ENCODE peak calls at places on chromosomes 4 and X, in nine cellular contexts. O, Z, G, L, Q, C, P, U and J are unnamed samples.

GRCh38 chrX:2243913-2244460 is 256.8 kb downstream of the DHRSX start:
- DNase-seq in Q (no peak), Z (no peak), G (no peak), U (no peak), P (peak), C (no peak), O (no peak), L (no peak), J (no peak)

GRCh38 chr4:23614284-23614892 is 275.5 kb downstream of the PPARGC1A start:
- DNase-seq in Z (peak), C (no peak), Q (peak), L (no peak), G (no peak), U (no peak), P (peak), O (no peak), J (peak)

GRCh38 chr4:104447346-104447745 is 47.3 kb downstream of the CXXC4 start:
- DNase-seq in G (no peak), O (no peak), U (no peak), L (no peak), Z (no peak), P (peak), C (no peak), Q (no peak), J (no peak)

GRCh38 chr4:73442275-73442674 is 6.3 kb downstream of the AFP start:
- DNase-seq in P (peak), L (no peak), G (no peak), U (no peak), C (no peak), O (no peak), Z (no peak), Q (no peak), J (no peak)

GRCh38 chrX:136080766-136081165 is 66.6 kb upstream of the FHL1 start:
- DNase-seq in Q (no peak), L (no peak), P (no peak), U (no peak), O (no peak), C (no peak), G (no peak), Z (no peak), J (no peak)

GRCh38 chr4:30840571-30840970 is 120.4 kb downstream of the PCDH7 start:
- DNase-seq in P (peak), Q (no peak), U (no peak), C (no peak), O (no peak), L (no peak), Z (no peak), G (no peak), J (no peak)

GRCh38 chr4:76897522-76898384 is at the start of gene SOWAHB:
- DNase-seq in Q (peak), C (peak), P (no peak), L (peak), G (peak), O (peak), U (peak), Z (no peak), J (peak)

GRCh38 chrX:154458116-154458953 is at the start of gene PLXNA3:
- DNase-seq in Q (peak), G (peak), L (peak), P (peak), C (peak), Z (peak), U (no peak), O (no peak), J (peak)

GRCh38 chr4:20444599-20445337 is 193.1 kb downstream of the SLIT2 start:
- DNase-seq in C (no peak), Q (peak), P (no peak), O (no peak), Z (no peak), G (no peak), L (no peak), U (no peak), J (no peak)

GRCh38 chr4:122584517-122584916 is 36.3 kb downstream of the IL21 start:
- DNase-seq in G (no peak), Q (no peak), U (no peak), P (peak), Z (no peak), C (no peak), O (no peak), L (no peak), J (peak)

GRCh38 chr4:95513022-95513421 is 35.8 kb downstream of the UNC5C start:
- DNase-seq in L (no peak), Q (peak), U (no peak), P (no peak), O (no peak), C (no peak), G (no peak), Z (no peak), J (no peak)

GRCh38 chrX:15914486-15914885 is 59.9 kb upstream of the AP1S2 start:
- DNase-seq in O (no peak), P (no peak), Z (no peak), U (no peak), L (no peak), C (no peak), G (no peak), Q (no peak), J (no peak)

GRCh38 chr4:10239982-10240654 is 123.5 kb upstream of the WDR1 start:
- DNase-seq in O (peak), U (peak), C (no peak), P (no peak), Q (no peak), Z (no peak), L (no peak), G (no peak), J (no peak)

GRCh38 chr4:2924286-2924685 is 38.9 kb downstream of the NOP14 start:
- DNase-seq in O (no peak), L (peak), C (no peak), G (peak), U (no peak), P (no peak), Q (no peak), Z (no peak), J (no peak)

GRCh38 chrX:106894392-106894909 is 8.7 kb downstream of the RIPPLY1 start:
- DNase-seq in Q (peak), L (peak), G (peak), U (peak), C (peak), O (peak), Z (peak), P (peak), J (peak)

GRCh38 chr4:81492596-81492995 is 20.9 kb upstream of the RASGEF1B start:
- DNase-seq in Z (no peak), L (no peak), G (no peak), P (no peak), O (no peak), C (no peak), Q (no peak), U (no peak), J (no peak)
- H3K27ac ChIP-seq in Z (no peak), L (peak), G (no peak), P (no peak), O (peak), C (no peak), Q (no peak), U (no peak), J (no peak)

GRCh38 chr4:5461477-5461876 is 246.9 kb downstream of the EVC2 start:
- DNase-seq in Z (no peak), C (no peak), O (no peak), L (no peak), U (no peak), P (no peak), Q (no peak), G (no peak), J (no peak)

GRCh38 chr4:5462254-5462835 is 246.0 kb downstream of the EVC2 start:
- DNase-seq in L (no peak), Z (no peak), U (no peak), C (no peak), O (no peak), G (no peak), P (no peak), Q (no peak), J (no peak)

GRCh38 chr4:5458676-5459075 is 249.7 kb downstream of the EVC2 start:
- DNase-seq in P (no peak), O (no peak), L (no peak), G (no peak), Z (no peak), Q (no peak), U (no peak), C (no peak), J (no peak)

GRCh38 chr4:5459236-5459635 is 249.1 kb downstream of the EVC2 start:
- DNase-seq in P (no peak), Q (no peak), O (no peak), L (no peak), G (no peak), U (no peak), Z (no peak), C (no peak), J (no peak)

DNA sequence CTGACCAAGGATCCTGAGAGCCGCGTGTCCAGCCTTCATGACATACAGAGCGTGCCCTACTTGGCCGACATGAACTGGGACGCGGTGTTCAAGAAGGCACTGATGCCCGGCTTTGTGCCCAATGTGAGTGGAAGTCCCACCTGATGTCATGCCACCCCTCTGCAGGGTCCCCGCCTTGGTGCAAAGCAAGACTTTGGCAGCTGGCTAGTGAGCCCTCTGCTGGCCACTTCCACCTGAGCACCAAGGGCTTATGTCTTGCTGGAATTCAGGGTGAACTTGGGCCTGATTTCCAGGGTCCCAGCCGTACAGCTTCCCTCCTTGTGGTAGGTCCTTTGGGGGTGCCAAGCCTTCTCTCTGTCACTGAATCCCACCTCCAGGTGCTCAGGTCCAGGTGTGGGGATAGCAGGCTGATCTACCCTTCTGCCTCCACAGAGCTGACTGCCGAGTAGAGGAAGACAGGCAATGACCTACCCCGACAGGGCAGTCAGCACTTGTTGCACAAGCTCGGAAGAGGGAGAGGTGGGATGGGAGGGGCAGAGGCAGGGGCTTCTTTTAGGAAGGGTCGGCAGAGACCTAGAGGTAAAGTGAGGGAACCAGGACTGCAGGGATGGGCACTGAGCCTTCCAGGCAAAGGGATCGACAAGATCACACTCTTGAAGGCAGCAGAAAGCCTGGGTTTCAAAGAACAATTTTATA is 248.1 kb downstream of the EVC2 start:
- DNase-seq in O (no peak), Z (peak), Q (peak), P (peak), U (no peak), L (no peak), C (no peak), G (no peak), J (peak)
- TF ChIP-seq CTCF in O (peak), Z (peak), Q (peak), P (peak), U (no peak), L (peak), C (peak), G (peak), J (peak)

GRCh38 chr4:38400946-38401345 is 263.1 kb upstream of the KLF3 start:
- DNase-seq in C (no peak), O (no peak), P (peak), G (no peak), Q (no peak), Z (no peak), U (no peak), L (no peak), J (no peak)

GRCh38 chr4:38392223-38392855 is 271.7 kb upstream of the KLF3 start:
- DNase-seq in G (no peak), P (no peak), Q (no peak), U (no peak), L (no peak), Z (no peak), C (no peak), O (no peak), J (no peak)

GRCh38 chr4:38396091-38396490 is 267.9 kb upstream of the KLF3 start:
- DNase-seq in Q (no peak), Z (no peak), P (no peak), O (no peak), G (no peak), C (no peak), L (no peak), U (no peak), J (no peak)

DNA sequence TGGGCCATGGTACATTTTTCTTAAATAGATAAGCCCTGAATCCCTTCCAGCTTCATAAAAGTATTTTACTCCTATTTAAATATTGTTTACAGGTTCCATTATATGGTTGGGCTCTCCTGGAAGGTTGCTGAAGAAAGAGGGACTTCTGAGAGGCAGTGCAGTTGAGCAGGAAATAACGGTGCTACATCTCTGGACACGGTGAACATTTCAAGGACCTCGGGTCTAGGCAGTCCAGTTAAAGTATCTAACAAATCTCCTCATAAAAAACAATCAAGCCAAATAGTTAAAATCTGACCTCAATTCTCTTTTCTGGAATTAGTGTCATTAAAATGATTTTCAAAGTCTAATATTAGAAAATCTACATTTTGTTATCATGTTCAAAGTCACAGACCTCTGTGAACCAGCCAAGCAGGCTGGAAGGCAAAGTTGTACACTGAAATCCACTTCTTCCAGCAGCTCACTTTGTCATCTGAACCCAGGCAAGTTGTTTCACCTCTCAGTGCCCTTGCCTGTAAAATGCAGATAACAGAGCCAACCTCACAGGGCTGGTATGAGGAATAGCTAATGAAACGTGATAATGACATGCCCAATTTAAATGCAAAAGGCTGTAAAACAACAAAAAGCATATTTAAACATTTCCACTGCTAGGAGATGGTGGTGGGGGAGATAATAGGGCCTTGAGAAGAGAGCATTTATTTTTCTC is 267.0 kb upstream of the KLF3 start:
- DNase-seq in U (no peak), P (no peak), O (no peak), G (no peak), L (no peak), C (no peak), Z (no peak), Q (no peak), J (peak)
- H3K4me3 ChIP-seq in U (no peak), P (no peak), O (no peak), G (no peak), L (no peak), C (no peak), Z (no peak), Q (no peak), J (no peak)

DNA sequence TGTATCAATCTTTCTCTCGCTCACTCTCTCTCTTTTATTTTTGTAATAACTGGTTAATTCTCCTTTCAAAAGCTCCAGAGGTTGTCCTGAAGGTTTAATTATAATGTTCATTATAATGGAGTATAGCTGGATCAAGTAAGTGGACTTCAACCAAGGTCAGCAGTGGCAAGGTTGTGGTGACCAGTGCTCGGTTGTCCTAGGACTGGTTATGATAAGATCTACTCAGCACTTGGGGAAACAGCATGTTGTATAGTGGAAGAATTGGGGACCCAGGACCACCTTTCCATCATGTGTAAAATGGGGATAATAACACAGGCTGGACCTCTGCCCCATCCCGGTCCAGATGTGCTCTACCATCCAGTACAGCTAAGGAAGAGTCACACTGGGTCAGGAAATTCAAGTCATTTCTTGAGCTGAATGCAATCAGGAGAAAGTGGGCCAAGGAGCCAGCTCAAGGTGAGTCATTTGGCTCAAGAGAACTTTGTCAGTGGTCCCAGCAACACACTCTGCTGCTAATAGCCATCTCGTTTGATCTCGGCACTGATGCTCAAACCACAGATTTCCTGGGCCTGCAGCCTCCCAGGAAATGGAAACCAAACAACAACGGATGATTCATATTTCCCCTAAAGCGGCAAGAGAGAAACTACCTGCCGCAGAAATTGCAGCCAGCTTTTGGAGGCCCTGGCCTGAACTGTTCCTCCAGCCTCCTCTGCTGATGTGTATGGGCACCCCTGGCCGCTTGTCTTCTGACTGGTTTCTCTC is 123.6 kb upstream of the RBPJ start:
- DNase-seq in Q (no peak), P (peak), L (no peak), G (peak), Z (peak), O (no peak), C (peak), U (no peak), J (peak)
- H3K27ac ChIP-seq in Q (peak), P (peak), L (no peak), G (peak), Z (no peak), O (no peak), C (no peak), U (no peak), J (no peak)

GRCh38 chr4:7697326-7697725 is 242.3 kb downstream of the AFAP1 start:
- DNase-seq in G (no peak), O (no peak), U (no peak), C (no peak), P (no peak), Q (no peak), L (no peak), Z (no peak), J (no peak)

GRCh38 chr4:7699825-7700224 is 239.8 kb downstream of the AFAP1 start:
- DNase-seq in C (no peak), O (no peak), U (no peak), Q (no peak), P (no peak), G (no peak), Z (no peak), L (no peak), J (no peak)

GRCh38 chr4:7699040-7699439 is 240.6 kb downstream of the AFAP1 start:
- DNase-seq in L (no peak), G (no peak), Z (no peak), P (peak), O (no peak), Q (peak), U (no peak), C (peak), J (no peak)

GRCh38 chr4:7697821-7698220 is 241.8 kb downstream of the AFAP1 start:
- DNase-seq in G (no peak), Q (no peak), U (no peak), C (no peak), O (no peak), Z (no peak), P (no peak), L (no peak), J (no peak)

GRCh38 chr4:7698586-7698985 is 241.1 kb downstream of the AFAP1 start:
- DNase-seq in G (no peak), C (no peak), U (no peak), Z (no peak), L (no peak), O (no peak), P (peak), Q (peak), J (no peak)
- TF ChIP-seq CTCF in G (no peak), C (no peak), U (no peak), Z (no peak), L (no peak), O (no peak), P (no peak), Q (no peak), J (peak)

GRCh38 chr4:132227349-132228165 is 921.5 kb upstream of the PCDH10 start:
- DNase-seq in U (peak), G (no peak), Z (no peak), P (peak), L (no peak), O (peak), C (peak), Q (peak), J (peak)
- H3K4me3 ChIP-seq in U (no peak), G (no peak), Z (no peak), P (peak), L (no peak), O (no peak), C (no peak), Q (peak), J (no peak)